ENCODE peak calls at places on chromosomes 7 and 10, in four cellular contexts. Q, P, B and T are unnamed samples.

GRCh38 chr10:72889391-72889831 is 4.1 kb upstream of the OIT3 start:
- DNase-seq in Q (no peak), P (peak), B (peak), T (no peak)

GRCh38 chr10:78627254-78627795 is 441.4 kb upstream of the ZMIZ1 start:
- DNase-seq in Q (no peak), P (no peak), B (no peak), T (no peak)

GRCh38 chr10:27433976-27434375 is 70.1 kb upstream of the RAB18 start:
- DNase-seq in Q (no peak), P (no peak), B (no peak), T (no peak)

GRCh38 chr7:101538596-101539459 is 90.3 kb downstream of the MYL10 start:
- DNase-seq in Q (peak), P (no peak), B (no peak), T (peak)

GRCh38 chr7:129829677-129830631 is 122.8 kb downstream of the UBE2H start:
- DNase-seq in Q (peak), P (peak), B (peak), T (peak)

GRCh38 chr7:102992820-102993531 is 80.2 kb downstream of the LRRC17 start:
- DNase-seq in Q (no peak), P (peak), B (no peak), T (peak)

GRCh38 chr10:70599791-70600190 is 2.8 kb downstream of the PRF1 start:
- DNase-seq in Q (no peak), P (no peak), B (no peak), T (no peak)

GRCh38 chr7:43700059-43700501 is 29.2 kb downstream of the COA1 start:
- DNase-seq in Q (no peak), P (peak), B (no peak), T (peak)

GRCh38 chr10:30413996-30414576 is 19.9 kb upstream of the MAP3K8 start:
- DNase-seq in Q (peak), P (peak), B (no peak), T (peak)

GRCh38 chr10:34565934-34566333 is 249.2 kb downstream of the PARD3 start:
- DNase-seq in Q (no peak), P (peak), B (no peak), T (no peak)

GRCh38 chr10:8600192-8600591 is 545.7 kb downstream of the GATA3 start:
- DNase-seq in Q (no peak), P (peak), B (no peak), T (no peak)

GRCh38 chr7:110835209-110835608 is 255.7 kb upstream of the LRRN3 start:
- DNase-seq in Q (no peak), P (no peak), B (peak), T (no peak)

GRCh38 chr10:119257894-119258293 is 50.5 kb downstream of the GRK5 start:
- DNase-seq in Q (no peak), P (no peak), B (no peak), T (no peak)

GRCh38 chr7:156897673-156898072 is 4.7 kb upstream of the LMBR1 start:
- DNase-seq in Q (no peak), P (peak), B (no peak), T (peak)

GRCh38 chr7:128347573-128348147 is 4.0 kb upstream of the RBM28 start:
- DNase-seq in Q (peak), P (no peak), B (no peak), T (peak)

GRCh38 chr10:13528875-13529713 is at the start of gene BEND7:
- DNase-seq in Q (peak), P (peak), B (no peak), T (peak)

GRCh38 chr7:75888464-75889222 is 9.8 kb downstream of the RHBDD2 start:
- DNase-seq in Q (no peak), P (peak), B (no peak), T (no peak)

GRCh38 chr7:22564511-22565045 is 64.6 kb upstream of the STEAP1B start:
- DNase-seq in Q (no peak), P (peak), B (no peak), T (peak)

GRCh38 chr10:71127773-71128172 is 84.6 kb upstream of the UNC5B start:
- DNase-seq in Q (no peak), P (no peak), B (no peak), T (no peak)

GRCh38 chr10:97596101-97597055 is 6.9 kb downstream of the C10orf62 start:
- DNase-seq in Q (peak), P (peak), B (no peak), T (peak)

GRCh38 chr10:32957341-32958084 is 517 bp downstream of the ITGB1 start:
- DNase-seq in Q (peak), P (no peak), B (no peak), T (no peak)

GRCh38 chr10:4678023-4678950 is 147.7 kb upstream of the AKR1E2 start:
- DNase-seq in Q (no peak), P (peak), B (no peak), T (peak)

GRCh38 chr10:71312840-71313789 is 5.9 kb upstream of the SLC29A3 start:
- DNase-seq in Q (peak), P (peak), B (no peak), T (no peak)